ENCODE peak calls at places on chromosomes 13 and 19, in four cellular contexts. V, T, X and H are unnamed samples.

GRCh38 chr19:14197882-14198281 is 8.1 kb downstream of the ADGRL1 start:
- DNase-seq in V (no peak), X (no peak), T (no peak), H (no peak)

GRCh38 chr13:75555836-75556235 is 6.2 kb downstream of the UCHL3 start:
- DNase-seq in V (no peak), T (no peak), X (no peak), H (no peak)

GRCh38 chr19:38736413-38737280 is 7.6 kb downstream of the CAPN12 start:
- DNase-seq in T (peak), X (no peak), V (peak), H (peak)

GRCh38 chr19:53634768-53635167 is 3.0 kb downstream of the DPRX start:
- DNase-seq in T (no peak), X (no peak), V (no peak), H (no peak)

GRCh38 chr13:49967456-49967855 is 29.4 kb upstream of the TRIM13 start:
- DNase-seq in T (no peak), X (no peak), V (no peak), H (no peak)

GRCh38 chr13:35789335-35790166 is 313.1 kb upstream of the MAB21L1 start:
- DNase-seq in X (peak), V (peak), T (peak), H (no peak)

GRCh38 chr13:66855110-66855509 is 375.0 kb downstream of the PCDH9 start:
- DNase-seq in V (peak), T (no peak), X (no peak), H (no peak)

GRCh38 chr13:98050041-98050466 is 92.8 kb upstream of the FARP1 start:
- DNase-seq in T (no peak), X (peak), V (peak), H (no peak)

GRCh38 chr19:17829855-17830566 is 8.7 kb upstream of the INSL3 start:
- DNase-seq in T (peak), X (peak), V (peak), H (peak)

GRCh38 chr19:48991823-48992570 is 1.1 kb downstream of the GYS1 start:
- DNase-seq in V (peak), X (peak), T (peak), H (peak)

GRCh38 chr13:31627097-31627496 is 112.2 kb upstream of the RXFP2 start:
- DNase-seq in T (no peak), X (peak), V (peak), H (no peak)

DNA sequence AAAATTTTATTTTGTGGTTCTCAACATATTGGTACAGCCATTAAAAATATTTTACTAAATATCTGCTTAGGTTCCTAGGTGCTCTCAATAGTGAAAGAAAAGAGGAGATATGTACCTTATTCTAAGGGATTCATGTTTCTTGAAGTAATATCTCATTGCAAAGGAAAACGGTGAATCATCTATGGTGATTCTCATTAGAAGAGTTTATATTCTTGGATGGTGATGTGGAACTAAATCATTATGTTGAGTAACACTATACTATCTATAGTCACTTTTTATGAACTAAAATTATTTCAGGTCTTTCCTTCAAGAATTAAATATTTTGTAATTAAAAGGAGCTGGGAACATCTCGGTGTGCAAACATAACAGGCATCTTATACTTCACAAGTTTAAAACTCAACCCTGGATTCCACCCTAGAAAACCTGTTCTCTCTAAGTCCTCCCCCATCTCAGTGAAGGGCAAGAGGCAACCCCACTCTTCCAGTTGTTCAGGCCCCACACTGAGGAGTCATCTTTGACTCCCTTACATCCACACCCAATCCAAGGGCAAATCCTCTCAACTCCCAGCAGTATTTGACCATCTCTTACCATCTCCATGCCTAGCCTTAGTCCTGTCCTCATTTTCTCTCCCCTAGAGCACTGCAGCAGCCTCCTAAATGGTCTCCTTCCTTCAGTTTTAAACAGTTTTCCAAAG is 140.1 kb downstream of the RGCC start:
- DNase-seq in T (no peak), X (peak), V (peak), H (no peak)
- H3K9ac ChIP-seq in T (no peak), X (no peak), V (no peak), H (no peak)

DNA sequence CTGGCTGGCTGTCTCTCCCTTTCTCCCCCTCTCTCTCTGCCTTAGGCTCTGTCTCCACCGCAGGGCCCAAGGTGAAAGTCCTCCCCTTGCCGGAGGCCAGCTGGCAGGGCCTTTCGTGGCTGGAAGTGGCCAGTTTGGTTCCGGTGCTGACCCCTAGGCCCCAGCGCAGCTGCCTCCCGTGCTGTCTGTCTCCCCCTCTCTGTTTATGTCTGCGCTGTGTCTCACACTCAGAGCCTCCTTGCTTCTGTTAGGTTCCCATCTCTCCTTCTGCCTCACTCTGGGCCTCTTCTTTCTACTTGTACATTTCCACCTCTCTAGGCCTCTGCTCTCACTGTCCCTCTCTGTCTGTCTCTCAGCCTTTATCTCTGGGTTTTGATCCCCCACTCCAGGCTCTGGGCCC is 13.1 kb downstream of the CCDC97 start:
- DNase-seq in T (no peak), V (peak), X (peak), H (no peak)
- H3K27ac ChIP-seq in T (no peak), V (peak), X (peak), H (peak)

GRCh38 chr19:1361601-1362384 is 21.9 kb upstream of the NDUFS7 start:
- DNase-seq in V (peak), X (peak), T (peak), H (no peak)

GRCh38 chr19:1364070-1364719 is 19.5 kb upstream of the NDUFS7 start:
- DNase-seq in X (peak), T (no peak), V (no peak), H (no peak)

GRCh38 chr19:1362385-1363257 is 21.1 kb upstream of the NDUFS7 start:
- DNase-seq in X (no peak), V (no peak), T (no peak), H (no peak)

GRCh38 chr19:1365306-1365963 is 18.3 kb upstream of the NDUFS7 start:
- DNase-seq in T (no peak), V (peak), X (no peak), H (no peak)

GRCh38 chr19:1363599-1363998 is 20.1 kb upstream of the NDUFS7 start:
- DNase-seq in T (no peak), X (no peak), V (no peak), H (no peak)
- H3K9ac ChIP-seq in T (no peak), X (no peak), V (no peak), H (no peak)

GRCh38 chr19:28168557-28168956 is 1044.4 kb downstream of the UQCRFS1 start:
- DNase-seq in X (no peak), T (peak), V (peak), H (no peak)
- H3K27ac ChIP-seq in X (no peak), T (no peak), V (no peak), H (no peak)

GRCh38 chr13:73189766-73190165 is 131.0 kb downstream of the KLF5 start:
- DNase-seq in X (no peak), T (peak), V (no peak), H (no peak)
- H3K9ac ChIP-seq in X (no peak), T (no peak), V (no peak), H (no peak)

DNA sequence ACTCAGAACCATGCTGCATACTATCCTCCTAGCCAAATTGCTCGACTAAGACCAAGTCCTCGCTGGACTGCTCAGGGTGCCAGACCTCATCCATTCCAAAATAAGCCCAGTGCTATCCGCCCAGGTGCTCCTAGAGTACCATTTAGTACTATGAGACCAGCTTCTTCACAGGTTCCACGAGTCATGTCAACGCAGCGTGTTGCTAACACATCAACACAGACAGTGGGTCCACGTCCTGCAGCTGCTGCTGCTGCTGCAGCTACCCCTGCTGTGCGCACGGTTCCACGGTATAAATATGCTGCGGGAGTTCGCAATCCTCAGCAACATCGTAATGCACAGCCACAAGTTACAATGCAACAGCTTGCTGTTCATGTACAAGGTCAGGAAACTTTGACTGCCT is 1.5 kb downstream of the PABPC3 start:
- DNase-seq in X (no peak), V (no peak), T (no peak), H (no peak)
- H3K27ac ChIP-seq in X (no peak), V (no peak), T (no peak), H (no peak)